ENCODE peak calls at places on chromosomes 1 and 21, in five cellular contexts. L, B, Q, O and K are unnamed samples.
A peak's percentile ranks its signal among the peaks of the same experiment; 100 is the strongest.

GRCh38 chr1:85022700-85023099 is 25.6 kb downstream of the MCOLN3 start:
- DNase-seq in B (no peak), Q (no peak), O (no peak), L (no peak), K (no peak)

GRCh38 chr1:173856903-173857302 is 10.9 kb downstream of the GAS5 start:
- DNase-seq in L (no peak), O (no peak), Q (no peak), B (no peak), K (no peak)

GRCh38 chr1:189637041-189637440 is 840.6 kb downstream of the BRINP3 start:
- DNase-seq in L (no peak), Q (no peak), B (no peak), O (no peak), K (no peak)

GRCh38 chr1:9687120-9687875 is 35.8 kb downstream of the PIK3CD start:
- DNase-seq in Q (peak; percentile 64), B (peak; percentile 96), O (no peak), L (peak; percentile 53), K (peak; percentile 84)

GRCh38 chr21:15735409-15735808 is 5.6 kb downstream of the USP25 start:
- DNase-seq in L (no peak), Q (no peak), B (no peak), O (no peak), K (no peak)

GRCh38 chr1:210663730-210664573 is 335.2 kb downstream of the HHAT start:
- DNase-seq in B (no peak), Q (no peak), O (no peak), L (no peak), K (no peak)

GRCh38 chr1:51264470-51264869 is 28.4 kb downstream of the RNF11 start:
- DNase-seq in Q (no peak), L (no peak), O (peak; percentile 87), B (no peak), K (no peak)

GRCh38 chr1:148160048-148160395 is 7.9 kb upstream of the NBPF11 start:
- DNase-seq in O (no peak), B (peak; percentile 2), Q (no peak), L (no peak), K (peak; percentile 27)

GRCh38 chr1:240492832-240493440 is 119.0 kb downstream of the GREM2 start:
- DNase-seq in L (peak; percentile 29), O (no peak), Q (peak; percentile 56), B (peak; percentile 32), K (peak; percentile 92)

GRCh38 chr1:42157667-42158066 is 4.5 kb downstream of the GUCA2B start:
- DNase-seq in B (no peak), L (no peak), O (no peak), Q (no peak), K (no peak)

GRCh38 chr1:10835423-10836421 is 39.3 kb upstream of the CASZ1 start:
- DNase-seq in L (peak; percentile 80), B (peak; percentile 96), Q (no peak), O (no peak), K (peak; percentile 97)

GRCh38 chr1:91631718-91632330 is 131.2 kb downstream of the CDC7 start:
- DNase-seq in L (no peak), B (no peak), Q (no peak), O (no peak), K (no peak)

GRCh38 chr1:160641323-160642280 is 5.2 kb downstream of the SLAMF1 start:
- DNase-seq in O (no peak), B (no peak), L (no peak), Q (no peak), K (no peak)

GRCh38 chr1:58619286-58620054 is 42.4 kb upstream of the TACSTD2 start:
- DNase-seq in O (no peak), B (no peak), Q (no peak), L (no peak), K (no peak)

GRCh38 chr1:51850420-51851297 is 27.9 kb downstream of the NRDC start:
- DNase-seq in Q (peak; percentile 34), O (no peak), B (peak; percentile 28), L (no peak), K (no peak)

GRCh38 chr1:58815069-58815679 is 31.3 kb upstream of the JUN start:
- DNase-seq in L (peak; percentile 45), O (peak; percentile 60), Q (peak; percentile 83), B (peak; percentile 87), K (peak; percentile 65)

GRCh38 chr1:158329807-158330206 is 1.5 kb downstream of the CD1B start:
- DNase-seq in B (no peak), O (no peak), Q (peak; percentile 23), L (no peak), K (no peak)

GRCh38 chr1:119358661-119359060 is 9.9 kb upstream of the HAO2 start:
- DNase-seq in O (no peak), B (no peak), Q (no peak), L (no peak), K (no peak)

GRCh38 chr1:84164567-84165021 is 20.5 kb downstream of the PRKACB start:
- DNase-seq in O (no peak), Q (no peak), B (no peak), L (no peak), K (no peak)

GRCh38 chr21:42447182-42447581 is 43.5 kb downstream of the UBASH3A start:
- DNase-seq in Q (no peak), B (no peak), L (no peak), O (no peak), K (no peak)

GRCh38 chr1:237005674-237006073 is 1.4 kb upstream of the MT1HL1 start:
- DNase-seq in L (no peak), B (no peak), O (no peak), Q (no peak), K (no peak)

GRCh38 chr1:110436635-110437034 is 14.3 kb upstream of the PROK1 start:
- DNase-seq in B (no peak), O (peak; percentile 55), Q (peak; percentile 43), L (no peak), K (peak; percentile 45)

GRCh38 chr1:99527078-99527477 is 118.8 kb upstream of the PALMD start:
- DNase-seq in L (no peak), O (no peak), B (peak; percentile 17), Q (no peak), K (no peak)

GRCh38 chr1:44676484-44677200 is 2.1 kb downstream of the ARMH1 start:
- DNase-seq in O (peak; percentile 23), B (no peak), Q (no peak), L (no peak), K (no peak)

GRCh38 chr1:64623750-64624445 is 121.0 kb upstream of the RAVER2 start:
- DNase-seq in L (no peak), Q (no peak), B (no peak), O (no peak), K (no peak)

GRCh38 chr1:161884475-161884874 is 118.4 kb downstream of the ATF6 start:
- DNase-seq in O (no peak), L (no peak), B (no peak), Q (no peak), K (no peak)

GRCh38 chr1:27430903-27431653 is 38.7 kb downstream of the GPR3 start:
- DNase-seq in O (no peak), L (no peak), B (no peak), Q (peak; percentile 37), K (no peak)

GRCh38 chr1:27429029-27429425 is 36.6 kb downstream of the GPR3 start:
- DNase-seq in Q (no peak), O (no peak), B (no peak), L (no peak), K (no peak)

GRCh38 chr1:27427329-27427728 is 34.9 kb downstream of the GPR3 start:
- DNase-seq in B (no peak), Q (no peak), O (no peak), L (no peak), K (no peak)

GRCh38 chr1:27427836-27428315 is 35.5 kb downstream of the GPR3 start:
- DNase-seq in O (no peak), L (no peak), Q (no peak), B (no peak), K (no peak)

GRCh38 chr1:27428316-27429028 is 36.0 kb downstream of the GPR3 start:
- DNase-seq in O (no peak), B (peak; percentile 49), Q (no peak), L (no peak), K (no peak)
- TF ChIP-seq CTCF in O (no peak), B (no peak), Q (no peak), L (no peak), K (no peak)

GRCh38 chr1:185593271-185593670 is 140.9 kb upstream of the HMCN1 start:
- DNase-seq in Q (no peak), B (no peak), L (no peak), O (no peak), K (no peak)

GRCh38 chr1:185594786-185595410 is 139.3 kb upstream of the HMCN1 start:
- DNase-seq in B (no peak), Q (no peak), L (no peak), O (no peak), K (no peak)

GRCh38 chr1:185598326-185598725 is 135.9 kb upstream of the HMCN1 start:
- DNase-seq in O (no peak), Q (no peak), L (no peak), B (no peak), K (no peak)

GRCh38 chr1:185601189-185601588 is 133.0 kb upstream of the HMCN1 start:
- DNase-seq in Q (no peak), B (no peak), O (no peak), L (no peak), K (no peak)

DNA sequence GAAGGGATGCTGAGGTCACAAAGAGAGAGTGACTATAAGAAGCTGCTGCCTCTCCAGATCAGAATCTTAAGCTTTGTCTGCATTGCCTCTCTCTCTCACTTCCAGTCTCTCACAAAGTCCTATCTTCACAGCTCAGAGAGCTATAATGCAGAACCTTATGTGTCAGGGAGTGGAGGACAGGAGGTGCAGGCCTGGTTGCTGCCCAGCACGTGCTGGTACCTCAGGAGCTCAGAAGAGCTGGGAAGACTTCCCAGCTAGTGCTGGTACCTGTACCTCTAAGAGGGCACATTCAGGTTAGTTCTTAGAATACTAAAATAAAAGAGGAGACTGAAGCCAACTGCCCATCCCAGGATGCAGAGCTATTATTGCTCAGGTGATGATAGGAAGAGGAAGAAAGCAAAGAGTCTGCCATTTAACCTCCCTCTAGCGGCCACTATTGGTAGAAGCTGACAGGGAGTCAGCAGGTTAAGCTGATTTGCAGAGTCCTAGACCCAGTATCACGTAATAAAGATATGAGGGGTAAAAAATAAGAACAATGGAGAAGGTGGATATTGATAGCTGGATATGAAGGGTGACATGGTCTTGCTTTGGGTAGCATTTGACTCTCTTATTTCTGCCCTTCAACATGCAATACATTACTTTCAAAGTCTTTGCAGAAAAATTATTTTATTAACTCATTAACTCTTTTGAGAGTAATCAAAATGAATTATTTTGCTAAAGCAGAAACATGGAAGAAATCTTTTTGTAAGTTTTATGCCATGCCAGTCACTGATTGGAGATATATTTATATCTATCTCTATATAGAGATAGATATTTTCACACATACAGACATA is 138.1 kb upstream of the HMCN1 start:
- DNase-seq in B (peak; percentile 69), O (no peak), Q (peak; percentile 61), L (peak; percentile 20), K (peak; percentile 67)
- TF ChIP-seq CTCF in B (peak; percentile 67), O (peak; percentile 57), Q (peak; percentile 32), L (peak; percentile 77), K (peak; percentile 86)

GRCh38 chr1:46735708-46736324 is 16.9 kb upstream of the EFCAB14 start:
- DNase-seq in B (peak; percentile 60), L (peak; percentile 49), O (no peak), Q (peak; percentile 56), K (peak; percentile 60)
- TF ChIP-seq CTCF in B (peak; percentile 71), L (peak; percentile 51), O (peak; percentile 38), Q (peak; percentile 12), K (peak; percentile 54)

DNA sequence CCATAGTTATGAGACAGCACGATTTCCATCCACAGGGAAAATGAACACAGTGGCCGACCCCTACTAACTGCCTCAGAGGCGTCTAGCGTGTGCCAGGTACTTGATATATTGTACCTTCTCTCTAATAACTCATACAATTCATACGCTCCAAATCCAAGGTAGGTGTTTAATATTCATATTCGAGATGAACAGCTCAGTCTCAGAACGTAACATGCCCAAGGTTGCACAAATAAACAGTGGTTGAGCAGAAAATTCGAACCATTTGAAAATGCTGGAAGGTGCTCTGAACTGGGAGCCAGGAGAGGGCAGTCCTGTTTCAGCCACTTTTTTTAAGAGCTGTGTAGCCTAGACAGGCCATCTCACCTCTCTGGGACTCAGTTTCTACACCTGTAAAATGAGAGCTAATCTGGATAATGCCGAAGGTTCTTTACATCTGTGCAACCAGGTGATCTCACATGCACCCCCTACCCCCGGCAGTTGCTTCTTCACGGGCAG is 7.9 kb downstream of the SLC45A3 start:
- DNase-seq in O (no peak), L (no peak), B (no peak), Q (no peak), K (no peak)
- TF ChIP-seq CTCF in O (no peak), L (no peak), B (peak; percentile 75), Q (no peak), K (no peak)